ENCODE peak calls at places on chromosomes 13 and 19, in nine cellular contexts. E is esophagus squamous epithelium; P is tibial artery; J is GM12865; K is left lung; V is cardiac fibroblast; H is CD4-positive, CD25-positive, alpha-beta regulatory T cell; Q is naive thymus-derived CD4-positive, alpha-beta T cell; M is fibroblast of lung. X is an unnamed sample.

GRCh38 chr19:55228403-55229031 is at the start of gene TMEM86B:
- DNase-seq in E (no peak), P (no peak), J (no peak), K (no peak), V (no peak), H (no peak), Q (no peak), M (no peak), X (no peak)

GRCh38 chr19:35851213-35852028 is 883 bp downstream of the NPHS1 start:
- DNase-seq in E (no peak), P (no peak), J (no peak), K (no peak), V (no peak), H (no peak), Q (no peak), M (no peak), X (no peak)

GRCh38 chr13:38657191-38657590 is 29.7 kb upstream of the FREM2 start:
- DNase-seq in E (no peak), P (no peak), J (no peak), K (no peak), V (peak; percentile 28), H (no peak), Q (no peak), M (peak; percentile 20), X (no peak)

GRCh38 chr13:106383791-106384190 is 151.7 kb downstream of the EFNB2 start:
- DNase-seq in E (no peak), P (no peak), J (no peak), K (no peak), V (no peak), H (no peak), Q (no peak), M (no peak), X (no peak)

GRCh38 chr19:35596366-35596999 is 10.5 kb downstream of the PMIS2 start:
- DNase-seq in E (no peak), P (no peak), J (peak; percentile 87), K (no peak), V (no peak), H (no peak), Q (no peak), M (no peak), X (peak; percentile 71)

GRCh38 chr13:44732503-44733098 is 156.5 kb upstream of the TSC22D1 start:
- DNase-seq in E (no peak), P (no peak), J (no peak), K (no peak), V (peak; percentile 60), H (no peak), Q (no peak), M (no peak), X (no peak)

GRCh38 chr13:43805071-43805468 is 18.3 kb upstream of the ENOX1 start:
- DNase-seq in E (no peak), P (no peak), J (peak; percentile 9), K (no peak), V (peak; percentile 51), H (no peak), Q (no peak), M (peak; percentile 64), X (no peak)

GRCh38 chr19:5459360-5459759 is 4.1 kb downstream of the ZNRF4 start:
- DNase-seq in E (no peak), P (no peak), J (no peak), K (no peak), V (peak; percentile 29), H (no peak), Q (no peak), M (peak; percentile 25), X (no peak)

GRCh38 chr19:9673912-9674668 is 810 bp downstream of the ZNF562 start:
- DNase-seq in E (no peak), P (no peak), J (peak; percentile 11), K (no peak), V (peak; percentile 6), H (no peak), Q (no peak), M (no peak), X (no peak)

GRCh38 chr13:27432180-27432579 is 7.8 kb downstream of the GTF3A start:
- DNase-seq in E (no peak), P (no peak), J (no peak), K (no peak), V (no peak), H (no peak), Q (no peak), M (no peak), X (no peak)

GRCh38 chr13:32415019-32415418 is 12.9 kb downstream of the N4BP2L1 start:
- DNase-seq in E (no peak), P (no peak), J (peak; percentile 48), K (no peak), V (peak; percentile 26), H (no peak), Q (no peak), M (no peak), X (no peak)

GRCh38 chr13:79373916-79374315 is 32.1 kb downstream of the RBM26 start:
- DNase-seq in E (no peak), P (no peak), J (no peak), K (no peak), V (no peak), H (no peak), Q (no peak), M (no peak), X (no peak)

GRCh38 chr19:3366104-3366760 is at the start of gene NFIC:
- DNase-seq in E (no peak), P (peak; percentile 93), J (peak; percentile 72), K (peak; percentile 85), V (peak; percentile 92), H (no peak), Q (no peak), M (peak; percentile 95), X (no peak)

GRCh38 chr13:97125810-97126738 is 96.1 kb upstream of the MBNL2 start:
- DNase-seq in E (no peak), P (no peak), J (peak; percentile 71), K (peak; percentile 57), V (peak; percentile 60), H (no peak), Q (no peak), M (no peak), X (no peak)

GRCh38 chr13:19766637-19767036 is 16.1 kb downstream of the PSPC1 start:
- DNase-seq in E (no peak), P (no peak), J (no peak), K (no peak), V (no peak), H (no peak), Q (no peak), M (no peak), X (no peak)

GRCh38 chr13:18232298-18232993 is 949.2 kb downstream of the TUBA3C start:
- DNase-seq in E (no peak), P (no peak), J (no peak), K (no peak), V (no peak), H (no peak), Q (no peak), M (no peak), X (no peak)

GRCh38 chr19:33132021-33132420 is at the start of gene WDR88:
- DNase-seq in E (no peak), P (no peak), J (no peak), K (no peak), V (no peak), H (no peak), Q (no peak), M (no peak), X (no peak)

GRCh38 chr19:33130433-33130832 is 1.5 kb upstream of the WDR88 start:
- DNase-seq in E (no peak), P (no peak), J (no peak), K (no peak), V (no peak), H (no peak), Q (no peak), M (no peak), X (no peak)

GRCh38 chr19:33132425-33132824 is 511 bp downstream of the WDR88 start:
- DNase-seq in E (no peak), P (no peak), J (no peak), K (no peak), V (no peak), H (no peak), Q (no peak), M (no peak), X (no peak)

GRCh38 chr19:33133438-33134031 is 1.6 kb downstream of the WDR88 start:
- DNase-seq in E (no peak), P (no peak), J (no peak), K (no peak), V (peak; percentile 25), H (no peak), Q (no peak), M (peak; percentile 51), X (no peak)

GRCh38 chr19:33134571-33135041 is 2.7 kb downstream of the WDR88 start:
- DNase-seq in E (no peak), P (no peak), J (no peak), K (no peak), V (no peak), H (peak; percentile 13), Q (peak; percentile 55), M (no peak), X (peak; percentile 29)
- H3K4me3 ChIP-seq in E (no peak overlapping the region), P (no peak overlapping the region), J (no peak overlapping the region), K (no peak overlapping the region), V (no peak overlapping the region), H (no peak overlapping the region), Q (no peak overlapping the region), M (no peak overlapping the region), X (no peak overlapping the region)

GRCh38 chr13:111183959-111184684 is 69.0 kb downstream of the ARHGEF7 start:
- DNase-seq in E (no peak), P (no peak), J (peak; percentile 69), K (no peak), V (no peak), H (no peak), Q (no peak), M (peak; percentile 37), X (no peak)
- H3K4me3 ChIP-seq in E (peak overlapping the region; percentile 19), P (peak overlapping the region; percentile 4), J (peak overlapping the region; percentile 55), K (no peak overlapping the region), V (no peak overlapping the region), H (peak overlapping the region; percentile 66), Q (peak overlapping the region; percentile 22), M (no peak overlapping the region), X (peak overlapping the region; percentile 56)

GRCh38 chr19:15191982-15192381 is 8.8 kb downstream of the NOTCH3 start:
- DNase-seq in E (no peak), P (no peak), J (no peak), K (no peak), V (no peak), H (no peak), Q (no peak), M (no peak), X (no peak)
- H3K4me3 ChIP-seq in E (no peak overlapping the region), P (no peak overlapping the region), J (no peak overlapping the region), K (no peak overlapping the region), V (no peak overlapping the region), H (no peak overlapping the region), Q (no peak overlapping the region), M (no peak overlapping the region), X (no peak overlapping the region)

DNA sequence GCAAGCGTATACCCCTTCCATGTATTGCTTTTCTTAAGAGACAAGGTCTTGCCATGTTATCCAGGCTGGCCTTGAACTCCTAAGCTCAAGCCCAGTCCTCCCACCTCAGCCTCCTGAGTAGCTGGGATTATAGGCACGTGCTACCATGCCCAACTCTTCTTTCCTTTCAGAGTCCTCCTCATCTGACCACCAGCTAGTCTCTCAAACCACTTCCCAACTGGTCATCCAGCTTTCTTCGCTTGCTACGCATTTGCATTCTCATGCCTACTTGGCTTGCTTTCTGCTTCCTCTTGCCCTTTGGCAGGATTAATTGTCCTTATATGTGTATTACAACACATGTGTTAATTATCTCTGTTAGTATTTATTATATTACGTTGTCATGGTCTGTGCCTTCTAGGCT is 6.3 kb downstream of the GPR18 start:
- DNase-seq in E (no peak), P (no peak), J (no peak), K (no peak), V (no peak), H (no peak), Q (no peak), M (no peak), X (no peak)
- H3K4me3 ChIP-seq in E (no peak overlapping the region), P (no peak overlapping the region), J (no peak overlapping the region), K (no peak overlapping the region), V (no peak overlapping the region), H (no peak overlapping the region), Q (no peak overlapping the region), M (no peak overlapping the region), X (no peak overlapping the region)

GRCh38 chr19:44260695-44261446 is 1.2 kb downstream of the ZNF233 start:
- DNase-seq in E (no peak), P (no peak), J (no peak), K (no peak), V (no peak), H (no peak), Q (no peak), M (no peak), X (no peak)
- H3K4me3 ChIP-seq in E (no peak overlapping the region), P (no peak overlapping the region), J (no peak overlapping the region), K (no peak overlapping the region), V (no peak overlapping the region), H (no peak overlapping the region), Q (no peak overlapping the region), M (peak overlapping the region; percentile 70), X (no peak overlapping the region)